ENCODE peak calls at places on chromosome 4, in ten cellular contexts. One of them, this sample, is unnamed. For H3K4me1, the result is how much of the 10 kb centered on the place peaks cover.

GRCh38 chr4:6986067-6986780 is 56.9 kb upstream of the TADA2B start:
- DNase-seq in body of pancreas: no peak
- DNase-seq in GM12878: no peak
- DNase-seq in breast epithelium: peak
- DNase-seq in A549: no peak
- DNase-seq in suprapubic skin: no peak
- DNase-seq in heart right ventricle: peak
- DNase-seq in pancreas: no peak
- DNase-seq in GM23338: peak
- DNase-seq in OCI-LY7: no peak
- DNase-seq in this sample: peak

GRCh38 chr4:1448589-1449420 is 42.6 kb upstream of the NKX1-1 start:
- DNase-seq in body of pancreas: no peak
- DNase-seq in GM12878: no peak
- DNase-seq in breast epithelium: no peak
- DNase-seq in A549: no peak
- DNase-seq in suprapubic skin: no peak
- DNase-seq in heart right ventricle: no peak
- DNase-seq in pancreas: peak
- DNase-seq in GM23338: no peak
- DNase-seq in OCI-LY7: no peak
- DNase-seq in this sample: no peak

GRCh38 chr4:138663883-138664282 is 351.7 kb upstream of the NOCT start:
- DNase-seq in body of pancreas: no peak
- DNase-seq in GM12878: no peak
- DNase-seq in breast epithelium: no peak
- DNase-seq in A549: no peak
- DNase-seq in suprapubic skin: no peak
- DNase-seq in heart right ventricle: no peak
- DNase-seq in pancreas: no peak
- DNase-seq in GM23338: no peak
- DNase-seq in OCI-LY7: no peak
- DNase-seq in this sample: no peak

GRCh38 chr4:70858454-70858853 is 18.8 kb upstream of the GRSF1 start:
- DNase-seq in body of pancreas: no peak
- DNase-seq in GM12878: no peak
- DNase-seq in breast epithelium: no peak
- DNase-seq in A549: no peak
- DNase-seq in suprapubic skin: no peak
- DNase-seq in heart right ventricle: no peak
- DNase-seq in pancreas: no peak
- DNase-seq in GM23338: no peak
- DNase-seq in OCI-LY7: no peak
- DNase-seq in this sample: no peak

GRCh38 chr4:47490550-47490949 is 5.5 kb downstream of the ATP10D start:
- DNase-seq in body of pancreas: no peak
- DNase-seq in GM12878: no peak
- DNase-seq in breast epithelium: no peak
- DNase-seq in A549: peak
- DNase-seq in suprapubic skin: no peak
- DNase-seq in heart right ventricle: no peak
- DNase-seq in pancreas: no peak
- DNase-seq in GM23338: peak
- DNase-seq in OCI-LY7: peak
- DNase-seq in this sample: peak

GRCh38 chr4:113278324-113278934 is 229.0 kb downstream of the ANK2 start:
- DNase-seq in body of pancreas: peak
- DNase-seq in GM12878: peak
- DNase-seq in breast epithelium: no peak
- DNase-seq in A549: peak
- DNase-seq in suprapubic skin: peak
- DNase-seq in heart right ventricle: peak
- DNase-seq in pancreas: no peak
- DNase-seq in GM23338: peak
- DNase-seq in OCI-LY7: peak
- DNase-seq in this sample: peak

GRCh38 chr4:32425243-32425642 is 1705.1 kb downstream of the PCDH7 start:
- DNase-seq in body of pancreas: no peak
- DNase-seq in GM12878: no peak
- DNase-seq in breast epithelium: no peak
- DNase-seq in A549: no peak
- DNase-seq in suprapubic skin: no peak
- DNase-seq in heart right ventricle: no peak
- DNase-seq in pancreas: no peak
- DNase-seq in GM23338: no peak
- DNase-seq in OCI-LY7: no peak
- DNase-seq in this sample: no peak

GRCh38 chr4:78347527-78347926 is 204.0 kb upstream of the ANXA3 start:
- DNase-seq in body of pancreas: no peak
- DNase-seq in GM12878: no peak
- DNase-seq in breast epithelium: no peak
- DNase-seq in A549: no peak
- DNase-seq in suprapubic skin: no peak
- DNase-seq in heart right ventricle: no peak
- DNase-seq in pancreas: no peak
- DNase-seq in GM23338: no peak
- DNase-seq in OCI-LY7: no peak
- DNase-seq in this sample: no peak

GRCh38 chr4:173857828-173858227 is 327.8 kb upstream of the HAND2 start:
- DNase-seq in body of pancreas: no peak
- DNase-seq in GM12878: no peak
- DNase-seq in breast epithelium: no peak
- DNase-seq in A549: no peak
- DNase-seq in suprapubic skin: no peak
- DNase-seq in heart right ventricle: no peak
- DNase-seq in pancreas: no peak
- DNase-seq in GM23338: no peak
- DNase-seq in OCI-LY7: no peak
- DNase-seq in this sample: no peak

GRCh38 chr4:95255396-95256107 is 293.2 kb downstream of the UNC5C start:
- DNase-seq in body of pancreas: no peak
- DNase-seq in GM12878: no peak
- DNase-seq in breast epithelium: no peak
- DNase-seq in A549: no peak
- DNase-seq in suprapubic skin: no peak
- DNase-seq in heart right ventricle: no peak
- DNase-seq in pancreas: no peak
- DNase-seq in GM23338: no peak
- DNase-seq in OCI-LY7: no peak
- DNase-seq in this sample: no peak

GRCh38 chr4:139935911-139936310 is 218.1 kb downstream of the MAML3 start:
- DNase-seq in body of pancreas: no peak
- DNase-seq in GM12878: no peak
- DNase-seq in breast epithelium: no peak
- DNase-seq in A549: no peak
- DNase-seq in suprapubic skin: no peak
- DNase-seq in heart right ventricle: no peak
- DNase-seq in pancreas: no peak
- DNase-seq in GM23338: no peak
- DNase-seq in OCI-LY7: no peak
- DNase-seq in this sample: no peak

GRCh38 chr4:3452376-3452775 is 10.6 kb downstream of the HGFAC start:
- DNase-seq in body of pancreas: no peak
- DNase-seq in GM12878: no peak
- DNase-seq in breast epithelium: no peak
- DNase-seq in A549: no peak
- DNase-seq in suprapubic skin: no peak
- DNase-seq in heart right ventricle: peak
- DNase-seq in pancreas: peak
- DNase-seq in GM23338: peak
- DNase-seq in OCI-LY7: no peak
- DNase-seq in this sample: peak

GRCh38 chr4:76984788-76985211 is 35.2 kb downstream of the SEPTIN11 start:
- DNase-seq in body of pancreas: no peak
- DNase-seq in GM12878: no peak
- DNase-seq in breast epithelium: peak
- DNase-seq in A549: no peak
- DNase-seq in suprapubic skin: peak
- DNase-seq in heart right ventricle: no peak
- DNase-seq in pancreas: no peak
- DNase-seq in GM23338: no peak
- DNase-seq in OCI-LY7: no peak
- DNase-seq in this sample: peak

GRCh38 chr4:118813561-118813960 is 22.4 kb downstream of the SEC24D start:
- DNase-seq in body of pancreas: no peak
- DNase-seq in GM12878: no peak
- DNase-seq in breast epithelium: no peak
- DNase-seq in A549: no peak
- DNase-seq in suprapubic skin: no peak
- DNase-seq in heart right ventricle: no peak
- DNase-seq in pancreas: no peak
- DNase-seq in GM23338: no peak
- DNase-seq in OCI-LY7: no peak
- DNase-seq in this sample: no peak

GRCh38 chr4:152771736-152772533 is 7.6 kb downstream of the TIGD4 start:
- DNase-seq in body of pancreas: no peak
- DNase-seq in GM12878: no peak
- DNase-seq in breast epithelium: no peak
- DNase-seq in A549: no peak
- DNase-seq in suprapubic skin: no peak
- DNase-seq in heart right ventricle: no peak
- DNase-seq in pancreas: no peak
- DNase-seq in GM23338: no peak
- DNase-seq in OCI-LY7: no peak
- DNase-seq in this sample: no peak

DNA sequence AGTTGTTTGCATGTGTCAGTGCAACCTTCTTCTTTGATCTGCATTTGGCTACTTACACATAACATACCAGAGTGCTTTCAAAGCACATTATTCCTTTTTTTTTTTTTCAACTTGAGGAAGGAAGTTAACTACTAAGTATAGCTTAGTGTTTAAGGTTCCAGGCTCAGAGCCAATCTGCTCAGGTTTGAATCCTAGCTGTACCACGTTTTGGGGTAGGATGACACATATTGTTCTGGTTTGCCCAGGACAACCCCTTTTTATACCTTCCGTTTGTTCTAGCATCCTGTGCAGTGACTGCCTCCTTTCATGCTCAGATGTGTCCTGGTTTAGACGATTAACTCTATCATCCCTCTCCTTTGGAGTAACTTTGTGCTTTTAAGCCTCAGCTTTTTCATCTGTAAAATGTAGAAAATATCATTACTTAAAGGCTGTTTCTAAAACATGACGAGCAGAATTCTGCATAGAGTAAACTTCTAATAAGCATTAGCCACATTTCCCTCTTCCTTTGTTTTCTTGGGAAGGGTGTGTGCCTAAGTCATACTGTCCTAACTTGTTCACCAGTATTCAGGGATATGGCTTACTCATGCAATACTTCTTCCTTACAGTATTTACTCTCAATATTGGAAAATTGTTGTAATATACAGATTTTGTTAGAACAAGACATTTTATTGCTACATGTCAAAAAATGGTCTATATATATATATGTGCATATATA is 281.3 kb downstream of the C4orf33 start:
- DNase-seq in body of pancreas: no peak
- DNase-seq in GM12878: no peak
- DNase-seq in breast epithelium: no peak
- DNase-seq in A549: no peak
- DNase-seq in suprapubic skin: no peak
- DNase-seq in heart right ventricle: no peak
- DNase-seq in pancreas: no peak
- DNase-seq in GM23338: no peak
- DNase-seq in OCI-LY7: no peak
- DNase-seq in this sample: no peak
- H3K27ac ChIP-seq in body of pancreas: no peak
- H3K27ac ChIP-seq in GM12878: no peak
- H3K27ac ChIP-seq in breast epithelium: no peak
- H3K27ac ChIP-seq in A549: no peak
- H3K27ac ChIP-seq in suprapubic skin: no peak
- H3K27ac ChIP-seq in heart right ventricle: no peak
- H3K27ac ChIP-seq in pancreas: no peak
- H3K27ac ChIP-seq in GM23338: no peak
- H3K27ac ChIP-seq in OCI-LY7: no peak
- H3K27ac ChIP-seq in this sample: no peak

GRCh38 chr4:145895056-145895455 is 43.6 kb downstream of the ZNF827 start:
- DNase-seq in body of pancreas: no peak
- DNase-seq in GM12878: no peak
- DNase-seq in breast epithelium: no peak
- DNase-seq in A549: no peak
- DNase-seq in suprapubic skin: no peak
- DNase-seq in heart right ventricle: no peak
- DNase-seq in pancreas: no peak
- DNase-seq in GM23338: no peak
- DNase-seq in OCI-LY7: no peak
- DNase-seq in this sample: no peak
- H3K4me1 ChIP-seq in body of pancreas: under half
- H3K4me1 ChIP-seq in GM12878: under half
- H3K4me1 ChIP-seq in breast epithelium: under half
- H3K4me1 ChIP-seq in A549: under half
- H3K4me1 ChIP-seq in suprapubic skin: under half
- H3K4me1 ChIP-seq in heart right ventricle: under half
- H3K4me1 ChIP-seq in pancreas: under half
- H3K4me1 ChIP-seq in GM23338: half or more
- H3K4me1 ChIP-seq in OCI-LY7: under half
- H3K4me1 ChIP-seq in this sample: under half

DNA sequence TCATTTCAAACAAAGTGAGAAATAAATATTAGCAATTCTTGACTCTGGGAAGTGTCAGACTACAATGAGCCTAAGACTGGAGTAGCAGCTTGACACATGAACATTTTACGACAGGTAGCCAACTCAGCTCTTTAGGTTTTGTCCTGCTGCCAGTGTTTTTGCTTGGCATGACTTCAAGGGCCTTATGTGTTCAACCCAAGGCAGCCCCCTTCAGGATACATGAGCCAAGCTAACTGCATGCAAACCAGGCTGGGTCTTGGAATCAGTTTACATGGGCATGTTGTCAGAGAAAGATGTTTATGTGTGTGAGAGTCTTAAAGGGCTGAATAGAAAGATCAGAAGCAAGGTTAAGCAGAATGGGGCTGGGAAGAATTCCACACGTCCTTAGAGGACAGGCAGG is 97.4 kb downstream of the NKX6-1 start:
- DNase-seq in body of pancreas: no peak
- DNase-seq in GM12878: no peak
- DNase-seq in breast epithelium: no peak
- DNase-seq in A549: no peak
- DNase-seq in suprapubic skin: no peak
- DNase-seq in heart right ventricle: no peak
- DNase-seq in pancreas: no peak
- DNase-seq in GM23338: peak
- DNase-seq in OCI-LY7: no peak
- DNase-seq in this sample: peak
- TF ChIP-seq CTCF in body of pancreas: no peak
- TF ChIP-seq CTCF in GM12878: no peak
- TF ChIP-seq CTCF in breast epithelium: no peak
- TF ChIP-seq CTCF in A549: no peak
- TF ChIP-seq CTCF in suprapubic skin: no peak
- TF ChIP-seq CTCF in heart right ventricle: no peak
- TF ChIP-seq CTCF in pancreas: no peak
- TF ChIP-seq CTCF in GM23338: peak
- TF ChIP-seq CTCF in OCI-LY7: no peak
- TF ChIP-seq CTCF in this sample: no peak

DNA sequence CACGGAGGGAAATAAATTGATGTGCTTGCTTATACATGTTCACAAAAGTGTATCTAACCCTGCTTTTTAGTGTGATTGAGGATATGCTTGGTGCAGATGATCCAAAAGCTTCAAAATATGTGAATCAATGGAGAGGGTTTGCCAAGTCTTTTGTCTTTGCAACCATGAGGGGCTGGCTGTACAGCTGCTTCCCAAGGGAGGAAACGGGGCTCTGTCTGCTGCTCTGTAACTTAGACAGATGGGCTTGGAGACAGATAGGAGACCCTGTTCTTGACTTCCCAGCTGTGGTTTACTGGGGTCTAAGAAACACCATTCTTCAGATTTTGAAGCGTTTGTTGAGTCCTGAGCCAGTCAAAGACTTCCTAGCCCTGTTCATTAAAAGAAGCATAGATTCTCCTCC is 152.3 kb downstream of the DCLK2 start:
- DNase-seq in body of pancreas: no peak
- DNase-seq in GM12878: no peak
- DNase-seq in breast epithelium: no peak
- DNase-seq in A549: no peak
- DNase-seq in suprapubic skin: no peak
- DNase-seq in heart right ventricle: no peak
- DNase-seq in pancreas: no peak
- DNase-seq in GM23338: no peak
- DNase-seq in OCI-LY7: no peak
- DNase-seq in this sample: no peak
- H3K27ac ChIP-seq in body of pancreas: no peak
- H3K27ac ChIP-seq in GM12878: no peak
- H3K27ac ChIP-seq in breast epithelium: no peak
- H3K27ac ChIP-seq in A549: peak
- H3K27ac ChIP-seq in suprapubic skin: no peak
- H3K27ac ChIP-seq in heart right ventricle: no peak
- H3K27ac ChIP-seq in pancreas: no peak
- H3K27ac ChIP-seq in GM23338: no peak
- H3K27ac ChIP-seq in OCI-LY7: no peak
- H3K27ac ChIP-seq in this sample: no peak

This sample was measured in cardiac muscle cell.